ENCODE peak calls at places on chromosome 22, in five cellular contexts. U, K, B, C and Q are unnamed samples.

GRCh38 chr22:42236848-42237247 is 33.6 kb downstream of the TCF20 start:
- DNase-seq in C (no peak), K (no peak), U (no peak), B (no peak), Q (peak; percentile 66)

GRCh38 chr22:39994046-39994565 is 648 bp upstream of the FAM83F start:
- DNase-seq in U (no peak), K (peak; percentile 62), B (no peak), C (no peak), Q (no peak)

GRCh38 chr22:48263431-48263765 is 1500.9 kb downstream of the TBC1D22A start:
- DNase-seq in U (no peak), K (no peak), B (no peak), C (no peak), Q (no peak)

GRCh38 chr22:50626856-50627451 is 998 bp downstream of the ARSA start:
- DNase-seq in K (no peak), U (no peak), B (no peak), C (no peak), Q (no peak)

GRCh38 chr22:27327981-27328721 is 473.4 kb downstream of the MN1 start:
- DNase-seq in B (no peak), C (no peak), U (no peak), K (no peak), Q (no peak)

GRCh38 chr22:44091021-44091721 is 67.1 kb downstream of the PARVB start:
- DNase-seq in B (no peak), K (no peak), C (no peak), U (peak; percentile 17), Q (no peak)

GRCh38 chr22:27429476-27429875 is 372.1 kb downstream of the MN1 start:
- DNase-seq in B (no peak), U (no peak), K (no peak), C (no peak), Q (no peak)

GRCh38 chr22:32204856-32205722 is at the start of gene RFPL2:
- DNase-seq in U (no peak), K (peak; percentile 24), C (no peak), B (no peak), Q (peak; percentile 27)

GRCh38 chr22:33472462-33473344 is 414.5 kb upstream of the SYN3 start:
- DNase-seq in B (no peak), C (no peak), U (no peak), K (no peak), Q (peak; percentile 29)

GRCh38 chr22:32245042-32245441 is 10.1 kb downstream of the SLC5A4 start:
- DNase-seq in C (no peak), K (no peak), B (no peak), U (no peak), Q (no peak)

GRCh38 chr22:31870890-31871289 is 73.4 kb upstream of the YWHAH start:
- DNase-seq in U (peak; percentile 88), B (no peak), K (no peak), C (no peak), Q (peak; percentile 59)

GRCh38 chr22:48209473-48210271 is 1447.2 kb downstream of the TBC1D22A start:
- DNase-seq in K (no peak), C (no peak), B (no peak), U (no peak), Q (no peak)

GRCh38 chr22:46007003-46007847 is 30.3 kb upstream of the WNT7B start:
- DNase-seq in C (no peak), K (no peak), U (peak; percentile 85), B (no peak), Q (peak; percentile 88)

GRCh38 chr22:35589071-35589735 is 27.9 kb downstream of the MB start:
- DNase-seq in K (no peak), U (peak; percentile 75), C (peak; percentile 94), B (no peak), Q (peak; percentile 43)

GRCh38 chr22:35134637-35135036 is 68.7 kb downstream of the ISX start:
- DNase-seq in U (no peak), C (no peak), B (no peak), K (no peak), Q (no peak)

GRCh38 chr22:29944339-29944738 is 61.4 kb downstream of the MTMR3 start:
- DNase-seq in U (no peak), B (no peak), K (no peak), C (no peak), Q (no peak)

GRCh38 chr22:30201970-30202369 is 44.6 kb downstream of the LIF start:
- DNase-seq in K (no peak), U (peak; percentile 82), B (no peak), C (no peak), Q (peak; percentile 85)

GRCh38 chr22:48753752-48754517 is 1073.7 kb downstream of the BRD1 start:
- DNase-seq in U (no peak), K (no peak), C (no peak), B (no peak), Q (no peak)

GRCh38 chr22:22692707-22693530 is 48.5 kb downstream of the GGTLC2 start:
- DNase-seq in U (peak; percentile 68), B (peak; percentile 21), C (peak; percentile 12), K (peak; percentile 66), Q (peak; percentile 61)

GRCh38 chr22:38802671-38803121 is 8.8 kb upstream of the DNAL4 start:
- DNase-seq in U (peak; percentile 87), C (peak; percentile 95), B (no peak), K (no peak), Q (peak; percentile 96)